ENCODE peak calls at places on chromosomes 12 and 14, in seven cellular contexts. E is lower leg skin; G is NT2/D1; K is stimulated activated CD4-positive, alpha-beta T cell treated with anti-CD3 and anti-CD28 coated beads, Interleukin-1b, Interleukin-23, amount 100 ng/mL, for 24 hours; M is GM04503; A is SW480; S is pulmonary artery endothelial cell. Q is an unnamed sample.

GRCh38 chr14:92937229-92937937 is 14.4 kb downstream of the CHGA start:
- DNase-seq in A (peak), G (no peak), K (no peak), M (no peak), E (no peak), S (no peak), Q (no peak)

GRCh38 chr14:35201066-35201465 is 78.7 kb downstream of the PRORP start:
- DNase-seq in K (no peak), S (no peak), M (no peak), E (no peak), G (no peak), A (no peak), Q (no peak)

GRCh38 chr14:55454264-55455151 is 14.1 kb upstream of the TBPL2 start:
- DNase-seq in K (no peak), E (no peak), A (peak), G (no peak), M (no peak), S (peak), Q (no peak)

GRCh38 chr14:85958069-85958468 is 428.1 kb downstream of the FLRT2 start:
- DNase-seq in K (no peak), E (no peak), A (no peak), M (no peak), G (no peak), S (no peak), Q (no peak)

GRCh38 chr14:88838015-88838414 is 13.6 kb downstream of the TTC8 start:
- DNase-seq in K (no peak), S (no peak), A (no peak), G (no peak), E (no peak), M (no peak), Q (no peak)

GRCh38 chr12:56158926-56159461 is 835 bp downstream of the MYL6 start:
- DNase-seq in A (peak), M (peak), G (peak), E (peak), S (peak), K (no peak), Q (no peak)

GRCh38 chr12:120726510-120726793 is 826 bp downstream of the ACADS start:
- DNase-seq in E (no peak), S (no peak), K (no peak), M (no peak), G (no peak), A (no peak), Q (no peak)

GRCh38 chr12:113862570-113863454 is 103.3 kb downstream of the RBM19 start:
- DNase-seq in E (no peak), M (peak), G (peak), S (peak), K (no peak), A (peak), Q (peak)

GRCh38 chr12:87280356-87280755 is 748.8 kb downstream of the C12orf50 start:
- DNase-seq in G (no peak), K (no peak), S (no peak), M (no peak), A (no peak), E (no peak), Q (no peak)

GRCh38 chr12:26044007-26044394 is 80.8 kb downstream of the BHLHE41 start:
- DNase-seq in S (no peak), K (no peak), A (no peak), G (no peak), E (no peak), M (no peak), Q (no peak)

GRCh38 chr14:70808023-70808401 is 1.3 kb downstream of the MAP3K9 start:
- DNase-seq in M (no peak), S (no peak), E (no peak), A (peak), G (no peak), K (no peak), Q (no peak)

GRCh38 chr12:45674583-45674982 is 54.9 kb upstream of the ARID2 start:
- DNase-seq in G (no peak), A (peak), S (peak), E (no peak), K (no peak), M (peak), Q (peak)

GRCh38 chr14:88808359-88808758 is 15.6 kb upstream of the EML5 start:
- DNase-seq in E (no peak), A (no peak), M (no peak), K (no peak), G (no peak), S (no peak), Q (no peak)

GRCh38 chr14:34012978-34013713 is 62.3 kb upstream of the EGLN3 start:
- DNase-seq in G (no peak), S (no peak), E (no peak), A (no peak), M (no peak), K (no peak), Q (no peak)

GRCh38 chr12:89087149-89087834 is 265.0 kb downstream of the DUSP6 start:
- DNase-seq in E (no peak), K (no peak), A (no peak), M (no peak), G (no peak), S (no peak), Q (no peak)

GRCh38 chr12:113462117-113462774 is 9.4 kb downstream of the LHX5 start:
- DNase-seq in S (peak), M (peak), G (no peak), K (peak), E (peak), A (peak), Q (peak)

GRCh38 chr12:724194-724855 is 28.1 kb upstream of the WNK1 start:
- DNase-seq in A (peak), E (no peak), M (no peak), S (no peak), K (no peak), G (peak), Q (no peak)

GRCh38 chr14:103847439-103847953 is at the start of gene PPP1R13B:
- DNase-seq in A (peak), K (peak), E (peak), G (peak), S (peak), M (no peak), Q (peak)

GRCh38 chr12:47190271-47190750 is 110.6 kb upstream of the AMIGO2 start:
- DNase-seq in M (peak), E (no peak), G (peak), S (no peak), K (no peak), A (no peak), Q (no peak)

GRCh38 chr12:45353944-45354343 is 138.0 kb downstream of the ANO6 start:
- DNase-seq in A (no peak), K (no peak), S (no peak), M (no peak), G (no peak), E (no peak), Q (no peak)

GRCh38 chr12:26939192-26939832 is 1.0 kb downstream of the FGFR1OP2 start:
- DNase-seq in G (no peak), S (no peak), M (no peak), E (no peak), K (no peak), A (peak), Q (no peak)

GRCh38 chr14:97061198-97061597 is 264.0 kb downstream of the VRK1 start:
- DNase-seq in M (no peak), G (no peak), S (no peak), K (no peak), A (no peak), E (no peak), Q (no peak)

GRCh38 chr12:117857632-117858274 is 111.0 kb downstream of the KSR2 start:
- DNase-seq in E (no peak), K (peak), M (no peak), S (no peak), G (no peak), A (peak), Q (no peak)

GRCh38 chr12:113798552-113798951 is 167.6 kb downstream of the RBM19 start:
- DNase-seq in K (no peak), S (no peak), M (no peak), A (no peak), G (no peak), E (no peak), Q (no peak)

GRCh38 chr14:37931998-37932397 is 275.7 kb upstream of the SSTR1 start:
- DNase-seq in G (no peak), S (no peak), E (no peak), M (peak), A (no peak), K (no peak), Q (no peak)